ENCODE peak calls at places on chromosomes 1 and 21, in six cellular contexts. H is endothelial cell of umbilical vein, S is GM23338, Q is breast epithelium, G is transverse colon, O is spleen. M is an unnamed sample.

GRCh38 chr1:150121236-150121862 is 28.4 kb upstream of the PLEKHO1 start:
- DNase-seq in O (no peak), G (no peak), S (no peak), Q (no peak), H (no peak), M (no peak)

GRCh38 chr1:109906160-109906838 is 4.3 kb upstream of the CSF1 start:
- DNase-seq in S (no peak), Q (no peak), O (no peak), H (no peak), G (no peak), M (no peak)

GRCh38 chr1:98870959-98871903 is 133.4 kb downstream of the PLPPR5 start:
- DNase-seq in S (peak; percentile 41), G (no peak), O (no peak), Q (no peak), H (peak; percentile 3), M (no peak)

GRCh38 chr1:78388275-78388674 is 102.5 kb upstream of the PTGFR start:
- DNase-seq in Q (no peak), H (no peak), G (no peak), O (no peak), S (no peak), M (no peak)

GRCh38 chr1:185559684-185560310 is 174.4 kb upstream of the HMCN1 start:
- DNase-seq in O (peak; percentile 76), S (peak; percentile 82), G (peak; percentile 57), H (peak; percentile 51), Q (no peak), M (no peak)

GRCh38 chr1:195335541-195335940 is 1272.7 kb downstream of the KCNT2 start:
- DNase-seq in G (no peak), O (no peak), S (no peak), H (no peak), Q (no peak), M (no peak)

GRCh38 chr1:245516178-245516829 is 361.5 kb downstream of the KIF26B start:
- DNase-seq in S (peak; percentile 30), Q (no peak), H (no peak), O (no peak), G (no peak), M (no peak)

GRCh38 chr21:17501107-17502006 is 11.5 kb upstream of the CXADR start:
- DNase-seq in S (no peak), Q (no peak), O (no peak), H (no peak), G (no peak), M (no peak)

GRCh38 chr1:190046231-190046630 is 431.4 kb downstream of the BRINP3 start:
- DNase-seq in S (peak; percentile 69), G (no peak), O (no peak), H (no peak), Q (no peak), M (no peak)

GRCh38 chr1:17295292-17295691 is 12.7 kb upstream of the PADI4 start:
- DNase-seq in Q (no peak), O (peak; percentile 37), G (no peak), H (no peak), S (no peak), M (no peak)

GRCh38 chr1:193431265-193431977 is 245.0 kb upstream of the B3GALT2 start:
- DNase-seq in H (peak; percentile 74), Q (no peak), S (no peak), G (no peak), O (no peak), M (no peak)

GRCh38 chr1:153058826-153059784 is 1.8 kb upstream of the SPRR2A start:
- DNase-seq in G (no peak), S (peak; percentile 1), O (no peak), Q (no peak), H (peak; percentile 30), M (no peak)

GRCh38 chr1:245888809-245889208 is 618.3 kb downstream of the SMYD3 start:
- DNase-seq in Q (no peak), H (peak; percentile 57), S (peak; percentile 86), G (no peak), O (no peak), M (no peak)

GRCh38 chr1:20571427-20571826 is 17.5 kb upstream of the CDA start:
- DNase-seq in Q (no peak), O (no peak), G (no peak), S (no peak), H (no peak), M (no peak)

GRCh38 chr1:19654386-19654785 is 10.3 kb downstream of the NBL1 start:
- DNase-seq in H (no peak), O (no peak), S (no peak), G (no peak), Q (no peak), M (no peak)

GRCh38 chr1:116514708-116515525 is 55.9 kb downstream of the CD58 start:
- DNase-seq in O (peak; percentile 85), H (no peak), S (no peak), G (no peak), Q (no peak), M (no peak)

GRCh38 chr21:26846036-26846931 is 1.1 kb upstream of the ADAMTS1 start:
- DNase-seq in H (peak; percentile 59), O (peak; percentile 87), Q (peak; percentile 71), S (peak; percentile 81), G (peak; percentile 63), M (peak; percentile 93)

GRCh38 chr1:92961896-92962752 is 862 bp upstream of the DIPK1A start:
- DNase-seq in Q (no peak), G (peak; percentile 49), S (peak; percentile 78), H (peak; percentile 9), O (no peak), M (peak; percentile 74)

GRCh38 chr1:92961131-92961895 is at the start of gene DIPK1A:
- DNase-seq in S (peak; percentile 87), G (peak; percentile 82), H (peak; percentile 60), Q (peak; percentile 66), O (peak; percentile 96), M (peak; percentile 83)

GRCh38 chr1:92957020-92957734 is 4.1 kb downstream of the DIPK1A start:
- DNase-seq in G (no peak), O (no peak), Q (no peak), H (no peak), S (no peak), M (no peak)

GRCh38 chr1:92958203-92958970 is 2.9 kb downstream of the DIPK1A start:
- DNase-seq in H (no peak), O (no peak), S (no peak), Q (no peak), G (no peak), M (no peak)

GRCh38 chr1:92960395-92961130 is 699 bp downstream of the DIPK1A start:
- DNase-seq in S (peak; percentile 69), G (peak; percentile 74), Q (no peak), O (peak; percentile 82), H (peak; percentile 75), M (no peak)
- TF ChIP-seq CTCF in S (peak; percentile 63), G (peak; percentile 81), Q (peak; percentile 66), O (peak; percentile 57), H (peak; percentile 39), M (peak; percentile 52)

GRCh38 chr1:93666613-93667384 is 14.8 kb downstream of the BCAR3 start:
- DNase-seq in S (peak; percentile 80), Q (no peak), O (no peak), H (peak; percentile 81), G (no peak), M (no peak)
- H3K4me1 ChIP-seq in S (peaks cover 33% of the 10 kb centered on the region), Q (peaks cover 4% of the 10 kb centered on the region), O (peaks cover 69% of the 10 kb centered on the region), H (peaks cover 90% of the 10 kb centered on the region), G (peaks cover under 1% of the 10 kb centered on the region), M (peaks cover 97% of the 10 kb centered on the region)

GRCh38 chr1:221217029-221217428 is 337.8 kb downstream of the HLX start:
- DNase-seq in O (no peak), H (peak; percentile 92), Q (no peak), G (no peak), S (no peak), M (no peak)
- TF ChIP-seq POLR2AphosphoS5 in O (no peak), H (peak; percentile 38), Q (peak; percentile 42), G (no peak), S (no peak), M (no peak)

DNA sequence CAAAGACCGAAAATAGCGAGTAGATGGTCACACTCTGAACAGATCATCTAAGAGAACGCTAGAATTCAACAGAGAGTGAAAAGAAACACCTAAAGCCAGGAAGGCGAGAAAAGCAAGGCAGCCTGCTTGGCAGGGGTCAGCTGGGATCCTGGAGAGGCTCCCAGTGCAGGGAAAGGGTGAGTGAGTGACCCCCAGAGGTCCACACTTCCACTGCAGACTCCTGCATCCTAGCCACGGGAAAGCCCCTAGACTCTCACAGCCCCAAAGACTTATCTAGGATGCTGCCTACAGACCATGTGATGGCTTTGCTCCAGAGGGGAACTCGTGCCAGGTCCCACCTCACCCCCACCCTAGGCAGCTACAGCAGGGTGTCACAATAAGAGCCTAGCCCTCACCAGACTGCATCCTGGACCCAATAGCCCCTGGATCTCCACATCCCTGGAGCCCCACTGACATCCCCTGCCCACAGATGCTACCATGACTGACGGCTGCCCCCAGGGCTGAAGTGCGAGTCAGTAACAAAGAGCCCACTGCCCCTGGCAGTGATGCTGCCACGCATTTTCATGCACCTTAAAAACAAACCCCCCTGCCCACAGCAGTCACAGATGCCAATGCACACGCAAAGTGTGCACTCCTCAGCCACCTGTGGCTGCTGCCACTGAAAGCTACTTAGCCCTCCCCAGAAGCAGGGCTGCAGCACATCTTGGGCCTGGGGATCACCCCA is 62.2 kb downstream of the PSMG1 start:
- DNase-seq in H (no peak), G (no peak), Q (no peak), S (peak; percentile 38), O (no peak), M (no peak)
- TF ChIP-seq CTCF in H (no peak), G (no peak), Q (no peak), S (peak; percentile 24), O (no peak), M (no peak)

GRCh38 chr21:44483288-44484237 is 28.3 kb downstream of the LRRC3 start:
- DNase-seq in H (no peak), G (no peak), S (no peak), O (peak; percentile 43), Q (no peak), M (no peak)
- H3K4me1 ChIP-seq in H (no peaks in the 10 kb centered on the region), G (no peaks in the 10 kb centered on the region), S (peaks cover 6% of the 10 kb centered on the region), O (peaks cover 9% of the 10 kb centered on the region), Q (no peaks in the 10 kb centered on the region), M (no peaks in the 10 kb centered on the region)

GRCh38 chr1:81809808-81810207 is 9.1 kb downstream of the ADGRL2 start:
- DNase-seq in H (no peak), S (no peak), O (no peak), Q (no peak), G (no peak), M (no peak)
- TF ChIP-seq POLR2AphosphoS5 in H (no peak), S (no peak), O (no peak), Q (no peak), G (no peak), M (no peak)

GRCh38 chr21:19256934-19257660 is 853.5 kb upstream of the TMPRSS15 start:
- DNase-seq in Q (no peak), G (no peak), H (no peak), S (peak; percentile 38), O (no peak), M (no peak)
- TF ChIP-seq CTCF in Q (no peak), G (no peak), H (no peak), S (no peak), O (no peak), M (no peak)

DNA sequence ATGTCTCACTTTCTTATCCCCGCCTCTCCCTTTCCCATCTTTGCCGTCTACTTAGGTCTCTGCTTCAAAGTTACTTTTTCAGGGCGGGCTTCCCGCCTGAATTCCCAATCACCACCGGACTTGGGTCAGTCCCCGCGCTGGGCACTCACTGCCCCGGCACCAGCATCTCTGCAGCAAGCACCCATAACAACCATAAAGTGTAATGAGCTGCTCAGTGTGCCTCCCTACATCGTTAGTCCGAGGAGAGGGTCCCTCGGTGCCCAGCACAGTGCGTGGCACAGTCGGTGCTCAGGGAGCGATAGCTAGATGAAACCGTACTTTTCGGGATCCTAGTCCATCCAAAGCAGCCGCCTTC is 633 bp upstream of the CTPS1 start:
- DNase-seq in H (no peak), S (peak; percentile 59), O (no peak), Q (no peak), G (no peak), M (no peak)
- H3K4me1 ChIP-seq in H (peaks cover 18% of the 10 kb centered on the region), S (peaks cover 24% of the 10 kb centered on the region), O (peaks cover 30% of the 10 kb centered on the region), Q (no peaks in the 10 kb centered on the region), G (peaks cover 10% of the 10 kb centered on the region), M (peaks cover 40% of the 10 kb centered on the region)

GRCh38 chr21:42498012-42498411 is 2.0 kb upstream of the RSPH1 start:
- DNase-seq in Q (no peak), O (no peak), G (no peak), S (no peak), H (no peak), M (no peak)
- TF ChIP-seq POLR2AphosphoS5 in Q (no peak), O (no peak), G (no peak), S (no peak), H (no peak), M (no peak)

M was measured in suprapubic skin.